ENCODE peak calls at places on chromosome 20, in five cellular contexts. G, E, M, W and D are unnamed samples. For H3K27me3, the result is how much of the 10 kb centered on the place peaks cover.

GRCh38 chr20:47576516-47577033 is 74.9 kb downstream of the NCOA3 start:
- DNase-seq in M (peak), G (no peak), E (peak), W (peak), D (peak)

GRCh38 chr20:46651091-46651962 is at the start of gene SLC13A3:
- DNase-seq in G (no peak), W (no peak), E (no peak), M (no peak), D (no peak)

GRCh38 chr20:14235355-14235754 is 102.1 kb downstream of the FLRT3 start:
- DNase-seq in E (no peak), M (no peak), W (no peak), G (no peak), D (no peak)

GRCh38 chr20:58546756-58547526 is 31.7 kb upstream of the APCDD1L start:
- DNase-seq in E (no peak), G (no peak), W (no peak), M (no peak), D (no peak)

GRCh38 chr20:13915244-13915643 is 75.2 kb downstream of the SEL1L2 start:
- DNase-seq in E (no peak), M (no peak), W (peak), G (no peak), D (no peak)

GRCh38 chr20:9068896-9069663 is at the start of gene PLCB4:
- DNase-seq in M (no peak), G (no peak), E (peak), W (peak), D (peak)

GRCh38 chr20:11712611-11713160 is 205.0 kb upstream of the BTBD3 start:
- DNase-seq in G (no peak), M (no peak), E (no peak), W (no peak), D (no peak)

GRCh38 chr20:50014570-50015562 is 32.1 kb downstream of the SNAI1 start:
- DNase-seq in W (no peak), G (no peak), M (no peak), E (peak), D (no peak)

GRCh38 chr20:53608456-53609413 is 15.1 kb upstream of the ZNF217 start:
- DNase-seq in E (peak), W (peak), G (no peak), M (peak), D (peak)

GRCh38 chr20:48236485-48237055 is 451.3 kb upstream of the SULF2 start:
- DNase-seq in M (no peak), E (no peak), G (no peak), W (no peak), D (no peak)

GRCh38 chr20:38790210-38791053 is 15.1 kb upstream of the PPP1R16B start:
- DNase-seq in W (no peak), M (no peak), G (no peak), E (peak), D (no peak)

GRCh38 chr20:10404023-10404628 is 29.9 kb downstream of the MKKS start:
- DNase-seq in W (no peak), G (no peak), M (no peak), E (no peak), D (no peak)

GRCh38 chr20:9112541-9113515 is 43.9 kb downstream of the PLCB4 start:
- DNase-seq in E (no peak), G (no peak), M (no peak), W (peak), D (peak)

GRCh38 chr20:47237715-47238114 is 118.8 kb downstream of the ZMYND8 start:
- DNase-seq in G (no peak), M (no peak), E (no peak), W (no peak), D (no peak)

GRCh38 chr20:8721098-8721497 is 347.8 kb upstream of the PLCB4 start:
- DNase-seq in G (no peak), M (no peak), W (peak), E (no peak), D (peak)

GRCh38 chr20:43448748-43449535 is 8.8 kb upstream of the SRSF6 start:
- DNase-seq in M (no peak), W (peak), G (peak), E (peak), D (no peak)

GRCh38 chr20:14830899-14831298 is 493.5 kb upstream of the FLRT3 start:
- DNase-seq in E (no peak), W (no peak), M (no peak), G (no peak), D (no peak)

GRCh38 chr20:48098099-48098498 is 312.8 kb upstream of the SULF2 start:
- DNase-seq in G (no peak), M (no peak), W (no peak), E (peak), D (no peak)

GRCh38 chr20:4029505-4030467 is 14.4 kb upstream of the RNF24 start:
- DNase-seq in G (no peak), M (no peak), W (no peak), E (no peak), D (no peak)
- H3K27me3 ChIP-seq in G (under half), M (under half), W (under half), E (under half), D (under half)

GRCh38 chr20:4684837-4685413 is 36.8 kb upstream of the PRND start:
- DNase-seq in M (no peak), W (no peak), G (no peak), E (no peak), D (no peak)

GRCh38 chr20:4682682-4683081 is 39.0 kb upstream of the PRND start:
- DNase-seq in E (no peak), W (no peak), G (no peak), M (no peak), D (no peak)

GRCh38 chr20:4681971-4682370 is 39.7 kb upstream of the PRND start:
- DNase-seq in M (no peak), E (no peak), W (no peak), G (no peak), D (no peak)

GRCh38 chr20:4683261-4683660 is 38.4 kb upstream of the PRND start:
- DNase-seq in W (no peak), E (no peak), M (no peak), G (no peak), D (no peak)

GRCh38 chr20:4681441-4681840 is 40.3 kb upstream of the PRND start:
- DNase-seq in W (no peak), E (no peak), M (no peak), G (no peak), D (no peak)
- H3K27ac ChIP-seq in W (no peak), E (no peak), M (no peak), G (no peak), D (peak)

GRCh38 chr20:6622041-6622440 is 145.4 kb upstream of the BMP2 start:
- DNase-seq in E (no peak), W (no peak), G (no peak), M (no peak), D (no peak)

GRCh38 chr20:6629564-6629963 is 137.9 kb upstream of the BMP2 start:
- DNase-seq in M (no peak), G (no peak), W (no peak), E (no peak), D (no peak)

GRCh38 chr20:6623989-6624388 is 143.5 kb upstream of the BMP2 start:
- DNase-seq in E (no peak), W (no peak), G (no peak), M (no peak), D (no peak)

GRCh38 chr20:6630494-6630893 is 137.0 kb upstream of the BMP2 start:
- DNase-seq in M (no peak), E (no peak), W (peak), G (no peak), D (no peak)

GRCh38 chr20:6626805-6627204 is 140.7 kb upstream of the BMP2 start:
- DNase-seq in G (no peak), M (no peak), W (no peak), E (no peak), D (no peak)
- TF ChIP-seq CTCF in G (no peak), M (no peak), W (no peak), E (no peak), D (no peak)

DNA sequence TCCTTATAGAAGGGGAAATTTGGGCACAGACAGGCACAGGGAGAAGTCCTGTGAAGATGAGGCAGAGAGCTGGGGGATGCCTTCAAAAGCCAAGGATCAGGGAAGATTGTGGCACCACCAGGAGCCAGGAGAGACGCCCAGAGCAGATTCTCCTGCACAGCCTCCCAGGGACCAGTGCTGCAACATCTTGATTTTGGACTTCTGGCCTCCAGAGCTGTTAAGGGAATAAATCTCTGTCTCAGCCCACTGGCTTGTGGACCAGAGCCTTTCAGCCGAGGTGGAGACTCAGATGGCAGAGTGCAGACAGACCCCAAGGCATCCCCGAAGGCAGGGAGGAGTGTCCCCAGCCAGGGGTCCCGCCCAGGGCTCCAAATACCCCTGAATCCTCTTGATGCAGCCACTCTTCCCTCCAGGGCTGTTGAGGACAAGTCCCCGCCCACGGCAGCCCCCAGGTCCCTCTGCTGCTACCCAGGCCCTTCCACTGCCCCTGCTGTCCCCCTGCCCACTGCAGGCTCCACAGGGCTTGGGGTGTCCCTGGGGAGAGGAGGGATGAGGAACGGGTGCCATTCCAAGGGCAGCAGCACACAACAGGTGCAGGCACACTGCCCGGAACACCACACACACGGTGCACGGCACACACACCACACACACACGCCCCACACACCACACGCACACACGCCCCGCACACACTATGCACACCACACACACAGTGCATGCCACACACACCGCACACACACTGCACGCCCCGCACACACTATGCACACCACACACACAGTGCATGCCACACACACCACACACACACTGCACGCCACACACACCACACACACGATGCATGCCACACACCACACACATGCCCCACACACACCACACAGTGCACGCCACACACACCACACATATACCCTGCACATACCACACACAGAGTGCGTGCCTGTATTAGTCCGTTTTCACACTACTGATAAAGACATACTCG is 311.4 kb downstream of the TAF4 start:
- DNase-seq in E (no peak), M (no peak), W (no peak), G (no peak), D (no peak)
- H3K27me3 ChIP-seq in E (under half), M (under half), W (under half), G (under half), D (under half)

GRCh38 chr20:51446230-51446629 is 96.3 kb downstream of the NFATC2 start:
- DNase-seq in M (no peak), E (no peak), G (no peak), W (no peak), D (no peak)

GRCh38 chr20:51444472-51444871 is 98.0 kb downstream of the NFATC2 start:
- DNase-seq in M (peak), E (no peak), W (no peak), G (no peak), D (no peak)

GRCh38 chr20:51445591-51445990 is 96.9 kb downstream of the NFATC2 start:
- DNase-seq in M (no peak), W (no peak), G (no peak), E (no peak), D (no peak)

GRCh38 chr20:51446656-51447055 is 95.9 kb downstream of the NFATC2 start:
- DNase-seq in M (no peak), W (peak), G (no peak), E (peak), D (no peak)

GRCh38 chr20:51444922-51445438 is 97.5 kb downstream of the NFATC2 start:
- DNase-seq in E (no peak), M (no peak), G (no peak), W (no peak), D (no peak)
- H3K27ac ChIP-seq in E (no peak), M (no peak), G (no peak), W (no peak), D (no peak)

GRCh38 chr20:757509-757908 is 10.8 kb downstream of the SLC52A3 start:
- DNase-seq in G (no peak), E (no peak), M (no peak), W (no peak), D (no peak)

GRCh38 chr20:761418-762381 is 6.6 kb downstream of the SLC52A3 start:
- DNase-seq in M (no peak), W (no peak), G (no peak), E (no peak), D (no peak)

GRCh38 chr20:755931-756330 is 12.4 kb downstream of the SLC52A3 start:
- DNase-seq in G (no peak), W (no peak), E (no peak), M (no peak), D (no peak)

GRCh38 chr20:764255-764654 is 4.0 kb downstream of the SLC52A3 start:
- DNase-seq in E (no peak), M (no peak), G (no peak), W (no peak), D (no peak)

GRCh38 chr20:760751-761417 is 7.4 kb downstream of the SLC52A3 start:
- DNase-seq in W (peak), G (no peak), E (peak), M (no peak), D (no peak)
- TF ChIP-seq CTCF in W (peak), G (peak), E (peak), M (peak), D (peak)

GRCh38 chr20:63017076-63017825 is 10.5 kb upstream of the BHLHE23 start:
- DNase-seq in M (no peak), G (no peak), W (no peak), E (no peak), D (no peak)
- H3K27me3 ChIP-seq in M (half or more), G (under half), W (under half), E (half or more), D (half or more)